ENCODE peak calls at places on chromosomes 16 and 17, in four cellular contexts. O is stimulated activated CD4-positive, alpha-beta T cell treated with anti-CD3 and anti-CD28 coated beads, Interleukin-12 subunit alpha, Interleukin-12 subunit beta, amount 100 ng/mL, for 48 hours; I is T-helper 2 cell treated with Interferon-gamma antibody and Interleukin-4, amounts not matched to agents 5 μg/mL and 100 μg/mL, for 36 hours; Q is endodermal cell. Y is an unnamed sample.

GRCh38 chr17:13074026-13074425 is 56.2 kb upstream of the ELAC2 start:
- DNase-seq in O (no peak), I (no peak), Q (no peak), Y (peak)

GRCh38 chr17:4740025-4740351 is 260 bp upstream of the CXCL16 start:
- DNase-seq in O (no peak), I (no peak), Q (no peak), Y (no peak)

GRCh38 chr16:8989099-8989878 is 25.6 kb upstream of the USP7 start:
- DNase-seq in O (no peak), I (no peak), Q (no peak), Y (no peak)

GRCh38 chr16:4511441-4512082 is 27.0 kb downstream of the CDIP1 start:
- DNase-seq in O (no peak), I (no peak), Q (peak), Y (peak)

GRCh38 chr17:82972836-82973372 is 106.5 kb upstream of the METRNL start:
- DNase-seq in O (no peak), I (peak), Q (peak), Y (no peak)

GRCh38 chr16:89268585-89268984 is 51.1 kb downstream of the ZNF778 start:
- DNase-seq in O (no peak), I (no peak), Q (no peak), Y (no peak)

GRCh38 chr17:48892940-48893645 is 506 bp downstream of the ATP5MC1 start:
- DNase-seq in O (no peak), I (no peak), Q (peak), Y (no peak)

GRCh38 chr17:65060855-65061254 is 4.3 kb upstream of the GNA13 start:
- DNase-seq in O (no peak), I (no peak), Q (no peak), Y (no peak)

GRCh38 chr17:28960256-28961106 is 9.2 kb upstream of the PHF12 start:
- DNase-seq in O (no peak), I (no peak), Q (peak), Y (no peak)

GRCh38 chr16:74730049-74730683 is 29.5 kb upstream of the MLKL start:
- DNase-seq in O (no peak), I (no peak), Q (no peak), Y (no peak)

GRCh38 chr17:64779344-64780095 is 117.4 kb upstream of the SMURF2 start:
- DNase-seq in O (no peak), I (no peak), Q (peak), Y (no peak)

GRCh38 chr17:69144621-69145255 is 3.0 kb upstream of the ABCA6 start:
- DNase-seq in O (no peak), I (no peak), Q (no peak), Y (no peak)

GRCh38 chr17:49896860-49897259 is 49.0 kb upstream of the TAC4 start:
- DNase-seq in O (no peak), I (no peak), Q (no peak), Y (no peak)

GRCh38 chr17:14019186-14019956 is 49.9 kb upstream of the COX10 start:
- DNase-seq in O (peak), I (peak), Q (no peak), Y (peak)

GRCh38 chr17:59607817-59608403 is 11.8 kb upstream of the CLTC start:
- DNase-seq in O (peak), I (no peak), Q (peak), Y (no peak)

GRCh38 chr17:62653831-62654829 is 26.7 kb downstream of the MRC2 start:
- DNase-seq in O (no peak), I (no peak), Q (peak), Y (peak)

GRCh38 chr17:29168079-29168758 is 12.0 kb downstream of the MYO18A start:
- DNase-seq in O (no peak), I (no peak), Q (no peak), Y (no peak)

GRCh38 chr17:61384384-61385090 is 15.1 kb upstream of the TBX2 start:
- DNase-seq in O (no peak), I (no peak), Q (no peak), Y (no peak)

GRCh38 chr16:17345043-17345442 is 125.7 kb downstream of the XYLT1 start:
- DNase-seq in O (no peak), I (peak), Q (no peak), Y (peak)

GRCh38 chr16:81457326-81458133 is 12.9 kb downstream of the CMIP start:
- DNase-seq in O (no peak), I (no peak), Q (peak), Y (peak)

GRCh38 chr16:56203052-56203451 is 11.8 kb downstream of the GNAO1 start:
- DNase-seq in O (peak), I (peak), Q (peak), Y (peak)

GRCh38 chr16:85176541-85177447 is 64.5 kb upstream of the CIBAR2 start:
- DNase-seq in O (no peak), I (no peak), Q (no peak), Y (no peak)

GRCh38 chr17:79955167-79955549 is 80.5 kb downstream of the TBC1D16 start:
- DNase-seq in O (no peak), I (no peak), Q (no peak), Y (no peak)

GRCh38 chr16:50306287-50306686 is 39.9 kb downstream of the ADCY7 start:
- DNase-seq in O (no peak), I (no peak), Q (no peak), Y (no peak)

GRCh38 chr16:51150894-51151320 is at the start of gene SALL1:
- DNase-seq in O (no peak), I (no peak), Q (peak), Y (peak)

Y was measured in EH.